ENCODE peak calls at places on chromosomes 6 and 20, in seven cellular contexts. L is tibial nerve; I is adrenal gland; N is CD4-positive, alpha-beta memory T cell; O is GM23248; F is PC-3; J is psoas muscle. U is an unnamed sample. For H3K4me1, the result is how much of the 10 kb centered on the place peaks cover.

GRCh38 chr6:113490356-113490755 is 366.8 kb upstream of the MARCKS start:
- DNase-seq in L (no peak), I (no peak), N (no peak), O (peak), F (peak), J (no peak), U (no peak)

GRCh38 chr6:23454090-23454998 is 671.7 kb upstream of the NRSN1 start:
- DNase-seq in L (no peak), I (no peak), N (no peak), O (peak), F (peak), J (no peak), U (no peak)

GRCh38 chr6:46510656-46511055 is 19.4 kb upstream of the RCAN2 start:
- DNase-seq in L (peak), I (peak), N (no peak), O (peak), F (peak), J (no peak), U (no peak)

GRCh38 chr6:167314180-167314821 is 10.6 kb upstream of the TTLL2 start:
- DNase-seq in L (no peak), I (no peak), N (no peak), O (no peak), F (no peak), J (no peak), U (no peak)

GRCh38 chr20:37189617-37190016 is 10.3 kb upstream of the MROH8 start:
- DNase-seq in L (no peak), I (no peak), N (no peak), O (no peak), F (no peak), J (no peak), U (no peak)

GRCh38 chr6:89351632-89352328 is 742 bp downstream of the UBE2J1 start:
- DNase-seq in L (no peak), I (no peak), N (no peak), O (peak), F (peak), J (no peak), U (no peak)

GRCh38 chr20:58650181-58650775 is 805 bp upstream of the STX16 start:
- DNase-seq in L (no peak), I (peak), N (peak), O (peak), F (no peak), J (no peak), U (peak)

GRCh38 chr20:51660741-51661608 is 107.2 kb downstream of the ATP9A start:
- DNase-seq in L (no peak), I (no peak), N (no peak), O (peak), F (peak), J (no peak), U (no peak)

GRCh38 chr20:9514072-9514460 is 324 bp upstream of the LAMP5 start:
- DNase-seq in L (no peak), I (no peak), N (no peak), O (no peak), F (no peak), J (no peak), U (no peak)

GRCh38 chr6:116450185-116450710 is 10.9 kb upstream of the CALHM6 start:
- DNase-seq in L (no peak), I (no peak), N (no peak), O (no peak), F (no peak), J (no peak), U (no peak)

GRCh38 chr20:18679020-18679419 is 91.2 kb downstream of the DTD1 start:
- DNase-seq in L (no peak), I (no peak), N (peak), O (peak), F (no peak), J (no peak), U (no peak)

GRCh38 chr6:88499845-88500699 is 333.9 kb upstream of the CNR1 start:
- DNase-seq in L (no peak), I (no peak), N (no peak), O (no peak), F (no peak), J (no peak), U (no peak)

GRCh38 chr20:47674145-47674544 is 111.1 kb downstream of the SULF2 start:
- DNase-seq in L (no peak), I (no peak), N (no peak), O (no peak), F (no peak), J (no peak), U (no peak)

GRCh38 chr6:16337280-16337975 is 99.0 kb downstream of the GMPR start:
- DNase-seq in L (peak), I (peak), N (no peak), O (peak), F (no peak), J (peak), U (peak)

GRCh38 chr20:49426873-49427272 is 55.6 kb downstream of the KCNB1 start:
- DNase-seq in L (no peak), I (no peak), N (no peak), O (no peak), F (no peak), J (no peak), U (no peak)

GRCh38 chr6:69816017-69816416 is 19.2 kb upstream of the LMBRD1 start:
- DNase-seq in L (no peak), I (no peak), N (peak), O (no peak), F (no peak), J (no peak), U (no peak)

DNA sequence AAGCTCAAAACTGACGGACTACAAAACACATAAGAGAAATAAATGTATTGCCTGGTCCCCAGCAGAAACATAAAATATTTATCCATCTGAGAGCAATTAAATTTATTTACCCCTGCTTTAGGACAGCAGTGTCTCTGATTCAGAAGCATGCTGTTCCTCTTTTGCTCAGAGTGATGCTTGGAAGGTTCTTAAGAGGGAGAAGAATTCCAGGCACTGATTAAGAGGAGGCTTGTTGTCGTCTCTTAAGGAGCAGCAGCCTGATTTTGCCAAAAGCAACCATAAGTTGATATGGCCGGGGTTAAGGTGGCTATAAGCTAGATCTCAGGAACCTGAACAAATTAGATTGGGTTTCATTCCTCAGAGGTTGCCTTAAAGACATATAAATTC is 25.8 kb downstream of the CAP2 start:
- DNase-seq in L (no peak), I (no peak), N (no peak), O (peak), F (no peak), J (no peak), U (no peak)
- H3K27ac ChIP-seq in L (peak), I (no peak), N (no peak), O (peak), F (peak), J (peak), U (peak)

DNA sequence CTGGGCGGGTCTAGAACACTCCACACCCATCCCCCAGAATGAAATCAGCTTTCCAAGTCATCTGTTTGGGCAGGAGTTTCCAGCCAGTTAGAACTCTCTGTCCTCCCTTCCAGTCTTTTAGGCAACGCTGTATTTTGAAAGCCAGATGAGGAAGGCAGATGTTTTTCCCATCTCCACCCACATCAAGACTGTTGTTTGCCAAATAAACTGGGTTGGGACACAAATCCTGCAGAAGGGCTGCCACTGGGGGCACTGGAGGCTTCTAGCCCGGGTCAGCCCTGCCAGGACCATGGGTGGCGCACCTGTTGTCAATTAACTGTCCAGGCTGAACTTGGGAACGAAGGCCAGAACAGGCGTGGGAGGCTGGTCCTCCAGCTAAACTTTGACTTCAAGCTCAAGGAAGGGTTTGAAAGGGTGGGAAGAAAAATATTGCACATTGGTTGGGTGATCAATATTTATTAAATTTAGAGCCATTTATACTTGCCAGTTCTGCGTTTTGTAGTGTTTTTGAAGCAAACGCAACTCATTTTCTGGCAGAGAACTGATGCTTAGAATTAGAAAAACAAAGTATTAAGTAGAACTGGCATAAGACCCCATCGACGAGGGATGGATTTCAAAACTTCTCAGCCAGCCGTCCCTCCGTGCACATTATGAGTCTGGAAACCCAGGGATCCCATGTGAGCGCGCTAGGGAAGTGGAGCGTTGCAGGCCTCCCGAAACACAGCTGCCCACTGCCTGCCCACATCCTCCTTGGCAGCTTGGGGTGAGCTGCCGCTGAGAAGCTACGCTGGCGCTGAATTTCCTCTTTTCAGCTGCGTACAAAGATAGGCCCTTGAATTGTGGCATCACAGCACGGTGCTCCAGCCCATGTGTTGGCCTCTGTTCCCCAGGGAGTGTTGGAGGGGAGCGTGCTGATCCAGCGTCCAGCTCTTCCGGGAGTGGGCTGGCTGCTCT is 297.4 kb downstream of the QKI start:
- DNase-seq in L (peak), I (peak), N (no peak), O (peak), F (no peak), J (peak), U (peak)
- H3K4me3 ChIP-seq in L (no peak), I (no peak), N (no peak), O (peak), F (no peak), J (no peak), U (no peak)

GRCh38 chr6:35091353-35092083 is 49.6 kb downstream of the TCP11 start:
- DNase-seq in L (no peak), I (no peak), N (no peak), O (peak), F (no peak), J (no peak), U (no peak)
- H3K4me1 ChIP-seq in L (under half), I (under half), N (under half), O (half or more), F (under half), J (under half), U (half or more)

GRCh38 chr20:57429579-57430202 is 38.5 kb downstream of the RBM38 start:
- DNase-seq in L (no peak), I (peak), N (no peak), O (peak), F (peak), J (no peak), U (no peak)

GRCh38 chr20:57427239-57428127 is 36.3 kb downstream of the RBM38 start:
- DNase-seq in L (no peak), I (no peak), N (no peak), O (no peak), F (peak), J (no peak), U (no peak)

GRCh38 chr20:57426831-57427230 is 35.6 kb downstream of the RBM38 start:
- DNase-seq in L (no peak), I (no peak), N (no peak), O (no peak), F (no peak), J (no peak), U (peak)

GRCh38 chr20:57426156-57426769 is 35.1 kb downstream of the RBM38 start:
- DNase-seq in L (no peak), I (no peak), N (no peak), O (no peak), F (no peak), J (no peak), U (no peak)

DNA sequence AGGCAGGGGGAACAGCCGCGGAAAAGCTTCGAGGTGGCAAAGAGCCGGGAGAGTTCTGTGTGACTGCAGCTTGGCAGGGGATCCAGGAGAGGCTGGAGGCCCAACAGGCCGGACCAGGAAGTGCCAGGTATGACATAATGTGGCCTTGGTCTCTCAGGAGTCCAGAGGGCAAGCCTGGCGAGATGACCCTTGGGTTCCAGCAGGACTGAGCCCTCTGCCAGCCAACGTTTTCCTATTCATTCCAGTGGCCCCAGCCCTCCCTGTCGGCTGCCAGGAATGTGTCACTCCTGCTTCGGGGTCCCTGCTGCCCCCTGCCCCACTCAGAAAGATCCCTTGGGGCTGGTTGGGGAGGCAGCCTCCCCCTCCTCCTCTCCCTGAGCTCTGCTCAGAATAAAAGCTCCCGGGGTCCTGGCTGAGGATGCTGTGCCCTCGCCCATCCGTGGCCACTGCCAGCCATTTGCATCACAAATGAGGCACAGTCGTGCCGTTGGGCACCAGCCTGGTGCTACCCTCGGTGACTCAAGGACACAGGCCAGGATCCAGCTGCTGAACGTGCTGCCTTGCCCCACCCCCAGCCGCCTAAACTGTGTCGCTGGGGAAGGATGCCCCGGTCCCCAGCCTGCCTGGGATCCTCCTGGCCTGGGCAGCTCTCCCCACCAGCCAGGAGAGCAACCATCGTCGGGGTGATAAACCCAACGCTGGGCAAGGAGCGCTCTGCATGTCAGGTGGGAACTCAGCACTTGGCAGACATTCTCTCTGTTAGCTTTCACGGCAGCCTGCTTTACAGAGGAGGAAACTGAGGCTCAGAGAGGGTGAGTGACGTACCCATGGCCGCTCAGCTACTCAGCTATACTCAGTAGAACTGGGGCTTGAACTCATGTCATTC is 37.7 kb downstream of the RBM38 start:
- DNase-seq in L (no peak), I (peak), N (no peak), O (no peak), F (no peak), J (no peak), U (no peak)
- H3K27ac ChIP-seq in L (no peak), I (no peak), N (no peak), O (no peak), F (no peak), J (peak), U (no peak)

GRCh38 chr20:33399924-33400323 is 1.4 kb downstream of the CDK5RAP1 start:
- DNase-seq in L (no peak), I (no peak), N (no peak), O (no peak), F (no peak), J (no peak), U (no peak)
- H3K4me3 ChIP-seq in L (peak), I (no peak), N (peak), O (peak), F (peak), J (peak), U (peak)

U was measured in heart left ventricle.